ENCODE peak calls at places on chromosomes 2 and 18, in six cellular contexts. P is OCI-LY7; U is G401; F is heart left ventricle; O is stimulated activated CD4-positive, alpha-beta T cell treated with anti-CD3 and anti-CD28 coated beads, TNF-alpha, amount 100 ng/mL, for 4 hours; E is lower lobe of right lung. A is an unnamed sample.

GRCh38 chr2:217743980-217744761 is 258.6 kb downstream of the TNS1 start:
- DNase-seq in U (peak), P (no peak), F (no peak), E (no peak), O (no peak), A (no peak)

GRCh38 chr2:62806231-62806630 is 100.7 kb downstream of the EHBP1 start:
- DNase-seq in O (no peak), E (no peak), F (no peak), P (no peak), U (no peak), A (no peak)

GRCh38 chr18:79496237-79496977 is 100.7 kb downstream of the NFATC1 start:
- DNase-seq in U (no peak), O (no peak), P (no peak), F (peak), E (peak), A (no peak)

GRCh38 chr2:62968668-62969067 is 82.0 kb upstream of the OTX1 start:
- DNase-seq in P (no peak), E (no peak), F (no peak), U (peak), O (no peak), A (no peak)

GRCh38 chr2:37561615-37562569 is 109.5 kb downstream of the CDC42EP3 start:
- DNase-seq in O (no peak), E (no peak), F (no peak), P (peak), U (no peak), A (peak)

GRCh38 chr2:119293900-119294299 is 70.3 kb downstream of the STEAP3 start:
- DNase-seq in P (no peak), U (peak), E (no peak), F (no peak), O (no peak), A (no peak)

GRCh38 chr2:109482371-109482841 is 131.4 kb downstream of the SEPTIN10 start:
- DNase-seq in E (no peak), F (peak), U (peak), P (no peak), O (no peak), A (no peak)

GRCh38 chr2:26816893-26817292 is 31.0 kb downstream of the CENPA start:
- DNase-seq in F (no peak), O (no peak), P (no peak), U (no peak), E (no peak), A (no peak)

GRCh38 chr2:237330539-237330938 is 83.4 kb downstream of the COL6A3 start:
- DNase-seq in O (no peak), E (no peak), U (no peak), P (no peak), F (no peak), A (no peak)

GRCh38 chr2:159010340-159010739 is 41.9 kb downstream of the TANC1 start:
- DNase-seq in P (no peak), U (no peak), O (no peak), F (no peak), E (no peak), A (no peak)

GRCh38 chr2:20071397-20072383 is 20.3 kb upstream of the LAPTM4A start:
- DNase-seq in O (no peak), E (no peak), U (peak), F (peak), P (no peak), A (peak)

GRCh38 chr2:208172125-208172524 is 8.7 kb upstream of the CRYGA start:
- DNase-seq in O (no peak), U (no peak), F (no peak), P (no peak), E (no peak), A (no peak)

GRCh38 chr2:126714191-126714965 is 58.4 kb downstream of the GYPC start:
- DNase-seq in F (no peak), O (no peak), U (no peak), E (no peak), P (no peak), A (no peak)